ENCODE peak calls at places on chromosomes 4 and X, in seven cellular contexts. R is uterus; P is astrocyte; C is mammary epithelial cell; G is naive thymus-derived CD4-positive, alpha-beta T cell; O is endothelial cell of umbilical vein; Y is right lobe of liver. A is an unnamed sample.
A peak's percentile ranks its signal among the peaks of the same experiment; 100 is the strongest.

GRCh38 chr4:8594097-8595038 is 1.8 kb downstream of the CPZ start:
- DNase-seq in G (no peak), R (peak; percentile 50), C (peak; percentile 49), P (peak; percentile 34), Y (peak; percentile 65), O (peak; percentile 53), A (peak; percentile 64)

GRCh38 chrX:2550288-2551020 is 49.7 kb upstream of the DHRSX start:
- DNase-seq in C (no peak), P (no peak), O (no peak), G (no peak), R (no peak), Y (no peak), A (no peak)

GRCh38 chrX:79138658-79139241 is 5.7 kb upstream of the GPR174 start:
- DNase-seq in G (no peak), O (no peak), Y (no peak), C (no peak), R (no peak), P (no peak), A (no peak)

GRCh38 chr4:15963001-15963451 is at the start of gene FGFBP2:
- DNase-seq in Y (no peak), O (peak; percentile 34), P (peak; percentile 31), R (no peak), C (peak; percentile 47), G (peak; percentile 43), A (peak; percentile 30)

GRCh38 chrX:147476008-147476407 is 435.7 kb upstream of the FMR1 start:
- DNase-seq in C (no peak), G (no peak), P (no peak), R (no peak), Y (no peak), O (no peak), A (no peak)

GRCh38 chr4:16443504-16444088 is 217.3 kb upstream of the TAPT1 start:
- DNase-seq in Y (no peak), R (no peak), C (peak; percentile 12), O (peak; percentile 47), P (peak; percentile 40), G (no peak), A (no peak)

GRCh38 chr4:24748758-24749350 is 46.5 kb upstream of the SOD3 start:
- DNase-seq in G (no peak), P (no peak), C (no peak), R (no peak), Y (no peak), O (no peak), A (no peak)

GRCh38 chrX:43087825-43088224 is 309.9 kb upstream of the PPP1R2C start:
- DNase-seq in O (no peak), Y (no peak), P (no peak), R (no peak), G (no peak), C (no peak), A (no peak)

GRCh38 chr4:104860227-104861123 is 286.2 kb upstream of the TET2 start:
- DNase-seq in G (no peak), C (peak; percentile 64), R (peak; percentile 16), O (peak; percentile 67), Y (peak; percentile 60), P (peak; percentile 43), A (peak; percentile 54)

DNA sequence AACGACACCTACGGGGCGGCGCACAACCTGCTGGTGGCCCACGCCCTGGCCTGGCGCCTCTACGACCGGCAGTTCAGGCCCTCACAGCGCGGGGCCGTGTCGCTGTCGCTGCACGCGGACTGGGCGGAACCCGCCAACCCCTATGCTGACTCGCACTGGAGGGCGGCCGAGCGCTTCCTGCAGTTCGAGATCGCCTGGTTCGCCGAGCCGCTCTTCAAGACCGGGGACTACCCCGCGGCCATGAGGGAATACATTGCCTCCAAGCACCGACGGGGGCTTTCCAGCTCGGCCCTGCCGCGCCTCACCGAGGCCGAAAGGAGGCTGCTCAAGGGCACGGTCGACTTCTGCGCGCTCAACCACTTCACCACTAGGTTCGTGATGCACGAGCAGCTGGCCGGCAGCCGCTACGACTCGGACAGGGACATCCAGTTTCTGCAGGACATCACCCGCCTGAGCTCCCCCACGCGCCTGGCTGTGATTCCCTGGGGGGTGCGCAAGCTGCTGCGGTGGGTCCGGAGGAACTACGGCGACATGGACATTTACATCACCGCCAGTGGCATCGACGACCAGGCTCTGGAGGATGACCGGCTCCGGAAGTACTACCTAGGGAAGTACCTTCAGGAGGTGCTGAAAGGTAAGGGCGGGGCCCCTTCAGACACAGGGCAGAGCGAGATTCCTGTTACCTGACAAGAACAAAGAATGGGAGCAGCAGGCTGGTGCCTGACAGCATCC is 11.7 kb downstream of the RPL9 start:
- DNase-seq in O (peak; percentile 69), Y (no peak), R (peak; percentile 29), P (peak; percentile 31), G (peak; percentile 51), C (peak; percentile 43), A (peak; percentile 56)
- H3K27ac ChIP-seq in O (no peak overlapping the region), Y (no peak overlapping the region), R (no peak overlapping the region), P (no peak overlapping the region), G (no peak overlapping the region), C (no peak overlapping the region), A (no peak overlapping the region)

GRCh38 chr4:83071116-83071515 is 36.1 kb downstream of the COPS4 start:
- DNase-seq in R (no peak), G (no peak), P (peak; percentile 2), C (no peak), Y (no peak), O (peak; percentile 75), A (no peak)

GRCh38 chr4:83075696-83076095 is 38.8 kb downstream of the PLAC8 start:
- DNase-seq in Y (no peak), R (no peak), P (peak; percentile 77), G (no peak), C (no peak), O (peak; percentile 78), A (no peak)

GRCh38 chr4:83074086-83074704 is 39.2 kb downstream of the COPS4 start:
- DNase-seq in G (peak; percentile 84), P (peak; percentile 67), R (no peak), O (peak; percentile 72), Y (no peak), C (peak; percentile 61), A (peak; percentile 25)

DNA sequence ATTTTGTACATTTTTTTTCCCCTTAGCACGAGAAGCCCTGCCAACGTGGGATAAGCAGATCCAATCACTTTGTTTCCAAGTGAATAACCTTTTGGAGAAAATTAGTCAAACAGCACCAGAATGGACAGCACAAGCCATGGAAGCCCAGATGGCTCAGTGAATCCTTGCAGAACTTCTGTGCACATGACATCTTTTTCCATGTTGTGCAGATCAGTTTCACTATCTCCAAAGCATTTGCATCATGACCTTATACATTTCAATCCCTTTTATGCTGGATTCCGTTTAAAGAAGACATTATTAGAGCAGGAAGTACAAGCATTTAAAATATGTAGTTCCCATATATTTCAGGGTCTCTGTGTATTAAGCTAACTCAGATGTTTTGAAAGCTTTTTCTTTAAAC is 39.3 kb downstream of the PLAC8 start:
- DNase-seq in R (no peak), P (peak; percentile 41), C (no peak), Y (no peak), O (no peak), G (no peak), A (no peak)
- H3K27ac ChIP-seq in R (peak overlapping the region; percentile 37), P (no peak overlapping the region), C (no peak overlapping the region), Y (no peak overlapping the region), O (peak overlapping the region; percentile 36), G (no peak overlapping the region), A (no peak overlapping the region)

DNA sequence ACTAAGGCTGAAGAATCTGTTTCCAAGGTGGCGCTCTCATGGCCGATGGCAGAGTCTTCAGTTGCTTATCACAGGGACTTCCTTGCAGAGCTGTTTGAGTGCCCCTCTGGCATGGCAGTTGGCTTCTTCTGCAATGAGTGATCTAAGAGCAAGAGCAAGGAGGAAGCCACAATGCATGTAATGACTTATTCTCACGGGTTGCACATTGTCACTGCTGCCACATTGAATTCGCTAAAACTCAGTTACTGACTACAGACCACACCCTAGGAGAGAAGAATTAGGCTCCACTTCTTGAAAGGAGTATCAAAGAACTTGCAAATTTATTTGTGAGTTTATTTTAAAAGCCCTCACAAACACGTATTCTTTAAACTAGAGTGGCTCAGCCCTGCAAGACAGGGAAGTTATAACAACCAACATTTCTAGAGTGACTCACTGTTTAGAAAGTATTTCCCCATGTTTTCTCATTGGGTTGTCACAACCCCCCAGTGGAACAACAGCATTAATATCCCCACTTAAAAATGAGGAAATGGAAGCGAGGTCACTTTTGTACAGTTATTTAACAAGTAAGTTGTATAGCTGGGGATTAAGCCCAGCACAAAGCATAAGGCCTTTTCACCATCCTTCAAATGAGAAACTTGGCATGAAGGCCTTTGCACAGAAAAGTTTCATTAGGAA is 32.4 kb upstream of the RBPJ start:
- DNase-seq in G (no peak), Y (no peak), C (no peak), R (no peak), P (peak; percentile 41), O (no peak), A (no peak)
- H3K27ac ChIP-seq in G (no peak overlapping the region), Y (peak overlapping the region; percentile 20), C (no peak overlapping the region), R (no peak overlapping the region), P (peak overlapping the region; percentile 1), O (no peak overlapping the region), A (no peak overlapping the region)

DNA sequence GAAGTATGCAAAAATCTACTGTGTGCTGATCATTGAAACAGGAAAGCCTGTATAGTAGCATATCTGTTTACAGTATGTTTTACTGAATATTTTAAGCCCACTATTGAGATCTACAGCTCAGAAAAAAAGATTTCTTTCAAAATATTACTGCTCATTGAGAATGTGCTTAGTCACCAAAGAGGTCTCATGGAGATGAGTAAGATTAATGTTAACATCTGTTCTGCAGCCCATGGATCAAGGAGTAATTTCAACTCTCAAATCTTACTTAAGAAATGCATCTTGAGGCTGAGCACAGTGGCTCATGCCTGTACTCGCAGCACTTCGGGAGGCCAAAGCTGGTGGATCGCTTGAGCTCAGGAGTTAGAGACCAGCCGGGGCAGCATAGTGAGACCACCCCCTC is 3.3 kb downstream of the RNF4 start:
- DNase-seq in Y (no peak), R (no peak), O (no peak), C (peak; percentile 30), G (no peak), P (peak; percentile 21), A (no peak)
- H3K27ac ChIP-seq in Y (no peak overlapping the region), R (no peak overlapping the region), O (no peak overlapping the region), C (peak overlapping the region; percentile 9), G (peak overlapping the region; percentile 94), P (no peak overlapping the region), A (no peak overlapping the region)